ENCODE peak calls at places on chromosomes 5 and 9, in ten cellular contexts. S is stomach, F is HepG2, O is ovary, Z is sigmoid colon, Q is SK-N-SH, M is suprapubic skin, N is transverse colon, B is A549, G is K562. C is an unnamed sample.

GRCh38 chr9:131396626-131397025 is 2.7 kb downstream of the PRRC2B start:
- DNase-seq in N (no peak), S (no peak), M (no peak), O (no peak), B (no peak), Z (no peak), G (peak), Q (no peak), F (no peak), C (no peak)

GRCh38 chr9:5510360-5510931 is at the start of gene PDCD1LG2:
- DNase-seq in Z (no peak), O (no peak), S (no peak), M (no peak), F (no peak), G (no peak), N (no peak), B (no peak), Q (peak), C (no peak)

GRCh38 chr9:111481885-111482636 is 2.1 kb downstream of the ECPAS start:
- DNase-seq in N (no peak), G (no peak), F (peak), S (no peak), O (no peak), Q (no peak), Z (no peak), B (no peak), M (no peak), C (no peak)

GRCh38 chr5:63011158-63011557 is 432.5 kb downstream of the LRRC70 start:
- DNase-seq in O (no peak), N (no peak), M (no peak), G (no peak), Q (no peak), S (no peak), F (no peak), B (no peak), Z (no peak), C (no peak)

GRCh38 chr5:175658299-175659145 is 651 bp downstream of the HRH2 start:
- DNase-seq in N (no peak), Q (peak), O (no peak), Z (no peak), F (no peak), B (no peak), G (no peak), S (peak), M (no peak), C (no peak)

GRCh38 chr5:54443264-54443663 is 12.2 kb upstream of the HSPB3 start:
- DNase-seq in Q (peak), B (peak), N (no peak), G (peak), F (peak), Z (no peak), S (no peak), O (no peak), M (no peak), C (no peak)

GRCh38 chr5:78063495-78063894 is 231.0 kb downstream of the AP3B1 start:
- DNase-seq in F (no peak), Q (no peak), N (no peak), S (no peak), Z (no peak), G (no peak), O (no peak), M (no peak), B (no peak), C (no peak)

GRCh38 chr5:1008451-1009358 is at the start of gene NKD2:
- DNase-seq in O (peak), Q (peak), S (peak), G (peak), F (no peak), B (peak), M (peak), Z (peak), N (peak), C (peak)

GRCh38 chr9:81174023-81174422 is 515.3 kb downstream of the TLE1 start:
- DNase-seq in N (no peak), O (no peak), Z (no peak), Q (no peak), S (no peak), F (peak), G (no peak), M (no peak), B (no peak), C (no peak)

GRCh38 chr9:117094493-117094892 is 320.4 kb downstream of the ASTN2 start:
- DNase-seq in N (no peak), Q (no peak), Z (peak), S (no peak), O (no peak), F (no peak), M (no peak), B (no peak), G (no peak), C (no peak)

GRCh38 chr5:110665184-110665726 is 61.2 kb downstream of the TMEM232 start:
- DNase-seq in M (no peak), Z (no peak), Q (no peak), N (no peak), G (no peak), S (no peak), F (no peak), O (no peak), B (no peak), C (no peak)

GRCh38 chr9:89606049-89606481 is 1.3 kb downstream of the GADD45G start:
- DNase-seq in M (peak), O (peak), Z (peak), G (peak), Q (peak), B (peak), F (peak), N (peak), S (peak), C (peak)

GRCh38 chr9:91151014-91151740 is 210.5 kb downstream of the AUH start:
- DNase-seq in N (no peak), B (no peak), S (no peak), G (no peak), Z (no peak), O (no peak), M (no peak), Q (no peak), F (no peak), C (peak)

GRCh38 chr9:103713631-103714030 is 380.5 kb upstream of the SMC2 start:
- DNase-seq in F (no peak), Q (no peak), O (no peak), N (no peak), S (no peak), M (no peak), Z (no peak), G (no peak), B (no peak), C (no peak)

GRCh38 chr9:117549444-117549843 is 134.6 kb upstream of the ASTN2 start:
- DNase-seq in Z (no peak), B (no peak), O (no peak), S (no peak), Q (no peak), F (no peak), N (no peak), M (no peak), G (no peak), C (no peak)

GRCh38 chr9:127033784-127034183 is 88.7 kb downstream of the ANGPTL2 start:
- DNase-seq in S (no peak), Z (no peak), Q (no peak), B (no peak), N (no peak), O (no peak), G (no peak), M (no peak), F (no peak), C (no peak)

GRCh38 chr5:120872292-120872691 is 408.2 kb downstream of the PRR16 start:
- DNase-seq in O (no peak), Z (no peak), F (no peak), G (no peak), N (no peak), Q (no peak), S (no peak), B (no peak), M (no peak), C (no peak)

GRCh38 chr9:70257991-70258691 is 637 bp upstream of the SMC5 start:
- DNase-seq in Q (peak), S (peak), M (peak), Z (peak), O (peak), N (peak), G (peak), B (no peak), F (peak), C (peak)

GRCh38 chr5:7392401-7393024 is 3.4 kb upstream of the ADCY2 start:
- DNase-seq in O (no peak), S (no peak), Z (no peak), M (no peak), Q (peak), F (peak), B (peak), N (no peak), G (no peak), C (peak)

GRCh38 chr5:68306361-68307014 is 90.9 kb downstream of the PIK3R1 start:
- DNase-seq in N (no peak), M (no peak), Q (no peak), B (no peak), Z (no peak), S (no peak), O (no peak), F (no peak), G (no peak), C (no peak)

GRCh38 chr9:129702563-129702962 is 37.1 kb downstream of the PRRX2 start:
- DNase-seq in S (peak), G (no peak), Z (no peak), F (no peak), M (peak), Q (no peak), N (peak), B (peak), O (no peak), C (no peak)

GRCh38 chr5:31911291-31912265 is 262.5 kb downstream of the GOLPH3 start:
- DNase-seq in Z (no peak), O (no peak), G (no peak), M (no peak), S (no peak), B (no peak), N (no peak), Q (no peak), F (no peak), C (no peak)

GRCh38 chr9:101718176-101718575 is 20.3 kb downstream of the GRIN3A start:
- DNase-seq in Q (no peak), N (no peak), Z (no peak), G (no peak), S (no peak), O (no peak), B (no peak), M (no peak), F (no peak), C (no peak)

GRCh38 chr5:16899171-16899570 is 36.9 kb downstream of the MYO10 start:
- DNase-seq in M (no peak), Z (no peak), G (no peak), B (no peak), F (no peak), O (no peak), S (no peak), Q (no peak), N (no peak), C (no peak)

GRCh38 chr5:11377896-11378295 is 526.4 kb downstream of the CTNND2 start:
- DNase-seq in G (no peak), N (no peak), M (no peak), F (no peak), S (no peak), O (no peak), Z (no peak), Q (no peak), B (no peak), C (no peak)

GRCh38 chr5:149002053-149002452 is 60.8 kb downstream of the SH3TC2 start:
- DNase-seq in Z (no peak), B (peak), N (no peak), F (peak), S (no peak), M (no peak), G (no peak), O (no peak), Q (no peak), C (no peak)

GRCh38 chr5:6497267-6497666 is 48.6 kb downstream of the UBE2QL1 start:
- DNase-seq in M (no peak), F (no peak), O (no peak), N (no peak), Z (no peak), B (no peak), G (no peak), Q (no peak), S (no peak), C (no peak)

GRCh38 chr5:60844429-60844890 is 391 bp upstream of the ELOVL7 start:
- DNase-seq in M (no peak), S (no peak), Z (no peak), B (peak), Q (no peak), N (no peak), G (no peak), O (no peak), F (peak), C (no peak)

GRCh38 chr9:98899399-98900056 is 44.2 kb upstream of the COL15A1 start:
- DNase-seq in G (no peak), F (no peak), B (no peak), Z (no peak), Q (no peak), M (no peak), S (no peak), O (no peak), N (peak), C (no peak)

GRCh38 chr9:133130721-133131244 is 9.7 kb upstream of the RALGDS start:
- DNase-seq in B (no peak), Z (no peak), M (no peak), F (no peak), Q (no peak), O (no peak), S (no peak), N (peak), G (no peak), C (no peak)

GRCh38 chr5:100643473-100643872 is 108.3 kb downstream of the FAM174A start:
- DNase-seq in N (no peak), G (no peak), M (no peak), S (no peak), Z (no peak), Q (no peak), F (no peak), O (no peak), B (no peak), C (no peak)

GRCh38 chr5:109907189-109907588 is 217.5 kb downstream of the MAN2A1 start:
- DNase-seq in O (no peak), G (no peak), B (no peak), M (no peak), Q (no peak), Z (no peak), N (no peak), F (peak), S (no peak), C (peak)

GRCh38 chr5:23208959-23209431 is 298.4 kb upstream of the PRDM9 start:
- DNase-seq in Q (peak), O (no peak), S (no peak), Z (no peak), G (peak), M (no peak), B (peak), F (peak), N (no peak), C (no peak)

GRCh38 chr5:50441479-50441815 is 359 bp upstream of the EMB start:
- DNase-seq in G (no peak), B (no peak), Z (no peak), N (no peak), S (no peak), M (no peak), O (no peak), F (no peak), Q (no peak), C (no peak)

GRCh38 chr5:6856658-6857057 is 143.4 kb downstream of the TENT4A start:
- DNase-seq in M (no peak), Q (peak), G (no peak), S (no peak), F (no peak), N (no peak), O (no peak), Z (no peak), B (no peak), C (no peak)

GRCh38 chr5:176779537-176779936 is 30.8 kb upstream of the UNC5A start:
- DNase-seq in N (no peak), M (peak), Z (peak), S (no peak), Q (no peak), B (no peak), F (no peak), O (no peak), G (no peak), C (no peak)
- TF ChIP-seq EP300 in N (no peak), M (no peak), Z (no peak), S (no peak), Q (no peak), B (no peak), F (no peak), O (no peak), G (no peak), C (no peak)

GRCh38 chr9:87386490-87386889 is 111.2 kb upstream of the DAPK1 start:
- DNase-seq in Z (no peak), G (peak), F (peak), B (no peak), Q (no peak), O (no peak), S (peak), M (no peak), N (no peak), C (no peak)
- TF ChIP-seq EP300 in Z (no peak), G (no peak), F (no peak), B (no peak), Q (no peak), O (no peak), S (no peak), M (no peak), N (no peak), C (no peak)

GRCh38 chr5:76606665-76607064 is 16.5 kb downstream of the F2RL2 start:
- DNase-seq in M (no peak), Z (no peak), F (no peak), O (no peak), S (no peak), N (no peak), B (no peak), Q (no peak), G (no peak), C (no peak)

GRCh38 chr5:76602094-76602726 is 21.0 kb downstream of the F2RL2 start:
- DNase-seq in B (no peak), S (no peak), O (no peak), G (no peak), F (no peak), Z (no peak), N (no peak), Q (no peak), M (no peak), C (no peak)

GRCh38 chr5:76607353-76607871 is 15.8 kb downstream of the F2RL2 start:
- DNase-seq in Q (no peak), Z (no peak), S (no peak), G (no peak), B (no peak), O (no peak), M (no peak), N (no peak), F (no peak), C (no peak)

GRCh38 chr5:76601470-76601869 is 21.7 kb downstream of the F2RL2 start:
- DNase-seq in B (peak), O (no peak), G (peak), Z (no peak), M (no peak), S (no peak), Q (peak), F (peak), N (no peak), C (no peak)

DNA sequence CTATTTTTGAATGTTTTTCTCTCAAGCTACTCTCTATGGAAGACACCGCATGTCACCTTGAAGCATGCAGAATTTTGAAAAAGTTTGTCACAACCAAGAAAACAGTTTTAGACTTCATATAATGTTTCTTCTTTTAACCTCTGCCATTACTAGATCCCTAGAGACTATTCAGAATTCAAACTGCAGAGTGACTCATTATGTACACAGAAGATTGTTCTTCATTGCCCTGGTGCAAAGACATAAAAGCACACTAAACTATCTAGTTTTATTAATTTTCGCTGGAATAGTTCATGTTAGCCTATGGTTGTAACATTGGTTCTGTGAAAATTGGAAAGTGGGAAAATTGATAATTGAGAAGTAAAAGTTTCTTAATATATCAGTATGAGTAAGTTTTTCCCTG is 18.4 kb downstream of the F2RL2 start:
- DNase-seq in O (no peak), N (no peak), Z (no peak), M (no peak), B (no peak), Q (no peak), G (no peak), F (peak), S (no peak), C (no peak)
- TF ChIP-seq EP300 in O (no peak), N (no peak), Z (no peak), M (no peak), B (no peak), Q (no peak), G (no peak), F (no peak), S (no peak), C (no peak)

DNA sequence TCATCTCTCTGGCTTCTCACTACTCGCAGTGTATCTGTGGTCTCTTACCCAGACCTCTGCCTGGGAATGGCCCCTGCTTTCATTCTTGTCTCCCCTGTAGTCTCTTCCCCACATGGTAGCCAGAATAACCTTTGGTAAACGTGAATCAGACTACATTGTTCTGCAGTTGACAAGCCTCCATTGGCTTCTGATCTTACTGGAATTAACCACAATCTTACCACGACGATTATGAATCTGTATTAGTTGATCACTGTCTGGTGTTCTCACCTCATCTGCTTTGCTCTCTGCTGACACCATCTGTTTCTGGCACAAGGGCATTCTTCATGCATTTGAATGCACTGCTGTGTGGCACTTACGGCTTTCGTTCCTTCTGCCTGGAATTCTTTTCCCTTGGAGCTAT is 781.2 kb downstream of the MTRR start:
- DNase-seq in O (no peak), Q (no peak), Z (no peak), M (no peak), N (no peak), F (no peak), S (no peak), B (no peak), G (no peak), C (no peak)
- TF ChIP-seq EP300 in O (no peak), Q (no peak), Z (no peak), M (no peak), N (no peak), F (no peak), S (no peak), B (no peak), G (no peak), C (no peak)

DNA sequence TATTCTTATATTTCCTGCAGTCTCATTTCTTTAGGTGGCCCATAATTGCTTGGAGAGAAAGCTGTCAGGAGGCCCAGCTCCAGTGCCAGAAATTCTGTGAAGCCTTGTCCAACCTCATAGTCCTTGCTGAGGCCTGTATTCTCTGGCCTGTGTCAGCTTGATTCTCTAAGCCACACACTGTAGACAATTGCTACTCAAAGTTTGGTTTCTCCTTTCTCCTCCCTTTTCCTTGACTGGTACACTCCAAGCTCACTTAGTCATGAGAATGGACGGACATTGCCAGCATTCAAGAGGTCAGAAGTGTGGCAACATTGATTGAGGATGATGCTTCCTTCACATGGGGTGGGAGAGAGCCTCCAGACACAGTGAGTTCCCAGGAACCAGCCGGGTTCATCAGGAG is 71.3 kb upstream of the CXCL14 start:
- DNase-seq in S (no peak), G (no peak), O (no peak), Q (no peak), N (no peak), B (no peak), F (no peak), Z (no peak), M (no peak), C (no peak)
- TF ChIP-seq EP300 in S (no peak), G (no peak), O (no peak), Q (no peak), N (no peak), B (no peak), F (no peak), Z (no peak), M (no peak), C (no peak)

C was measured in tibial nerve.